ENCODE peak calls at places on chromosomes 5 and 9, in five cellular contexts. J, A, D, V and T are unnamed samples.

GRCh38 chr9:13478637-13479036 is 199.1 kb upstream of the MPDZ start:
- DNase-seq in J (no peak), A (no peak), D (no peak), V (no peak), T (no peak)

GRCh38 chr5:133820516-133820915 is 147.9 kb downstream of the C5orf15 start:
- DNase-seq in J (no peak), A (no peak), D (no peak), V (no peak), T (no peak)

GRCh38 chr5:154756871-154757646 is 1.9 kb downstream of the LARP1 start:
- DNase-seq in J (peak), A (no peak), D (peak), V (no peak), T (peak)

GRCh38 chr5:21680196-21680595 is 1172.9 kb downstream of the CDH12 start:
- DNase-seq in J (no peak), A (no peak), D (no peak), V (no peak), T (no peak)

GRCh38 chr5:175772747-175773533 is 98.4 kb upstream of the CPLX2 start:
- DNase-seq in J (no peak), A (no peak), D (no peak), V (no peak), T (no peak)

GRCh38 chr9:34377402-34377741 is 674 bp upstream of the MYORG start:
- DNase-seq in J (no peak), A (peak), D (no peak), V (no peak), T (no peak)

GRCh38 chr9:72538926-72539702 is 17.7 kb downstream of the TMC1 start:
- DNase-seq in J (no peak), A (no peak), D (no peak), V (no peak), T (no peak)

GRCh38 chr5:181280251-181280762 is 19.4 kb upstream of the TRIM52 start:
- DNase-seq in J (no peak), A (no peak), D (no peak), V (no peak), T (no peak)